ENCODE peak calls at places on chromosomes 13 and 19, in six cellular contexts. M is fibroblast of pulmonary artery, I is iPS DF 6.9, P is fibroblast of the aortic adventitia, W is brain pericyte, T is AG08396. K is an unnamed sample.

GRCh38 chr13:113926301-113926761 is 47.5 kb downstream of the C13orf46 start:
- DNase-seq in M (peak; percentile 40), I (no peak), P (no peak), W (no peak), T (no peak), K (no peak)

GRCh38 chr19:1221141-1221903 is 15.7 kb downstream of the STK11 start:
- DNase-seq in M (peak; percentile 61), I (no peak), P (peak; percentile 51), W (no peak), T (peak; percentile 90), K (no peak)

GRCh38 chr19:34712606-34713261 is 21.3 kb upstream of the ZNF181 start:
- DNase-seq in M (peak; percentile 90), I (no peak), P (peak; percentile 92), W (no peak), T (peak; percentile 68), K (peak; percentile 61)

GRCh38 chr19:19366691-19367396 is 38.6 kb upstream of the GATAD2A start:
- DNase-seq in M (peak; percentile 71), I (peak; percentile 83), P (peak; percentile 58), W (no peak), T (peak; percentile 70), K (peak; percentile 78)

GRCh38 chr19:17324357-17325114 is 10.1 kb downstream of the ANO8 start:
- DNase-seq in M (no peak), I (no peak), P (no peak), W (no peak), T (no peak), K (no peak)

GRCh38 chr13:30705672-30706071 is 29.7 kb upstream of the ALOX5AP start:
- DNase-seq in M (no peak), I (no peak), P (no peak), W (no peak), T (no peak), K (peak; percentile 65)

GRCh38 chr19:1852294-1852646 is 4.0 kb upstream of the REXO1 start:
- DNase-seq in M (no peak), I (no peak), P (no peak), W (no peak), T (no peak), K (no peak)

GRCh38 chr13:50387124-50387581 is 371.9 kb downstream of the KCNRG start:
- DNase-seq in M (peak; percentile 16), I (no peak), P (peak; percentile 61), W (no peak), T (peak; percentile 52), K (no peak)

GRCh38 chr13:113977976-113978375 is 4.1 kb upstream of the C13orf46 start:
- DNase-seq in M (no peak), I (no peak), P (no peak), W (no peak), T (no peak), K (no peak)

GRCh38 chr19:32224371-32225244 is 120.8 kb upstream of the ZNF507 start:
- DNase-seq in M (peak; percentile 44), I (peak; percentile 20), P (peak; percentile 28), W (no peak), T (peak; percentile 90), K (peak; percentile 27)

GRCh38 chr19:51448011-51448744 is 10.1 kb downstream of the SIGLEC8 start:
- DNase-seq in M (no peak), I (no peak), P (no peak), W (no peak), T (no peak), K (no peak)

GRCh38 chr13:92994056-92994455 is 232.6 kb upstream of the GPC6 start:
- DNase-seq in M (peak; percentile 27), I (no peak), P (peak; percentile 35), W (peak; percentile 24), T (peak; percentile 3), K (peak; percentile 78)

GRCh38 chr13:44833626-44834025 is 155.6 kb downstream of the NUFIP1 start:
- DNase-seq in M (no peak), I (no peak), P (no peak), W (no peak), T (no peak), K (no peak)

GRCh38 chr13:111974065-111974640 is 92.8 kb upstream of the SOX1 start:
- DNase-seq in M (no peak), I (no peak), P (no peak), W (no peak), T (no peak), K (no peak)

K was measured in mammary epithelial cell.